ENCODE peak calls at places on chromosomes 1 and 21, in five cellular contexts. Y is cardiac fibroblast, M is breast epithelium, T is aorta, H is astrocyte. V is an unnamed sample.

GRCh38 chr21:44722701-44723100 is 11.3 kb upstream of the TSPEAR start:
- DNase-seq in Y (no peak), M (no peak), T (no peak), H (no peak), V (no peak)

GRCh38 chr1:50423670-50424000 is 392 bp upstream of the DMRTA2 start:
- DNase-seq in Y (no peak), M (no peak), T (no peak), H (no peak), V (no peak)

GRCh38 chr21:14076143-14076806 is 134.5 kb downstream of the LIPI start:
- DNase-seq in Y (no peak), M (no peak), T (no peak), H (no peak), V (no peak)

GRCh38 chr1:59597420-59598199 is 217.1 kb upstream of the HOOK1 start:
- DNase-seq in Y (no peak), M (no peak), T (no peak), H (no peak), V (no peak)

GRCh38 chr1:23650344-23650990 is 41.1 kb upstream of the RPL11 start:
- DNase-seq in Y (no peak), M (no peak), T (peak; percentile 64), H (no peak), V (no peak)

GRCh38 chr1:221228594-221228993 is 349.4 kb downstream of the HLX start:
- DNase-seq in Y (no peak), M (no peak), T (no peak), H (no peak), V (no peak)

GRCh38 chr1:112675728-112676381 is 1.4 kb downstream of the MOV10 start:
- DNase-seq in Y (no peak), M (no peak), T (no peak), H (no peak), V (no peak)

GRCh38 chr1:219427989-219428388 is 184.9 kb downstream of the ZC3H11B start:
- DNase-seq in Y (no peak), M (no peak), T (no peak), H (peak; percentile 47), V (peak; percentile 38)

GRCh38 chr1:226061793-226062557 is 541 bp upstream of the H3-3A start:
- DNase-seq in Y (peak; percentile 68), M (peak; percentile 76), T (peak; percentile 88), H (peak; percentile 56), V (no peak)

GRCh38 chr1:226097866-226098625 is 35.5 kb downstream of the H3-3A start:
- DNase-seq in Y (peak; percentile 98), M (no peak), T (no peak), H (peak; percentile 83), V (no peak)

GRCh38 chr1:40059292-40059959 is 18.9 kb downstream of the CAP1 start:
- DNase-seq in Y (peak; percentile 76), M (no peak), T (no peak), H (peak; percentile 72), V (no peak)

GRCh38 chr1:245256528-245256927 is 101.7 kb downstream of the KIF26B start:
- DNase-seq in Y (no peak), M (no peak), T (no peak), H (no peak), V (no peak)

GRCh38 chr1:75482951-75483350 is 128.0 kb downstream of the SLC44A5 start:
- DNase-seq in Y (no peak), M (no peak), T (no peak), H (no peak), V (no peak)

GRCh38 chr1:219812491-219813221 is 115.7 kb downstream of the SLC30A10 start:
- DNase-seq in Y (peak; percentile 74), M (no peak), T (no peak), H (peak; percentile 68), V (no peak)

GRCh38 chr1:183235503-183235902 is 49.4 kb downstream of the LAMC2 start:
- DNase-seq in Y (peak; percentile 70), M (no peak), T (no peak), H (no peak), V (no peak)
- H3K4me3 ChIP-seq in Y (peak overlapping the region; percentile 43), M (peak overlapping the region; percentile 55), T (no peak overlapping the region), H (peak overlapping the region; percentile 61), V (peak overlapping the region; percentile 40)

GRCh38 chr1:32755098-32755809 is 52.7 kb upstream of the SYNC start:
- DNase-seq in Y (no peak), M (no peak), T (no peak), H (peak; percentile 44), V (no peak)
- H3K4me3 ChIP-seq in Y (no peak overlapping the region), M (peak overlapping the region; percentile 83), T (no peak overlapping the region), H (no peak overlapping the region), V (no peak overlapping the region)

DNA sequence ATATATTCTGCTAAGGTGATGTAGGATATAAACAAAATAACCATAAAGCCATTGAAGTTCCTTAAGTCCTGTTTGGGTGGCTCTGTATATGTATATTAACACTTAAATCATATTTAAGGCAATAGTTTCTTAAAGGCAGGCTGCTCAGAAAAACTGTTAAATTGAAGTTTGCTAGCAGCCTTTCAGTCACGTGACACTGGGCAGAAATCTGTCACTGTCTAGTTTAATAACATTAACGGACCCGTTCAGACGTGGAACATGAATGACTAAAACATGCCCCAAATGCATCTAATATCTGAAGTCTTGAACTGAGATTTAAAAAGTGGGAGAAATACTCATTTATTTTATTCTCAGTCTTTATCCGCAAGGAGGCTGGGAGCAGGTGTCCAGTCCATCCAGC is 3.3 kb upstream of the SPATA1 start:
- DNase-seq in Y (no peak), M (no peak), T (no peak), H (no peak), V (no peak)
- H3K4me3 ChIP-seq in Y (no peak overlapping the region), M (no peak overlapping the region), T (no peak overlapping the region), H (no peak overlapping the region), V (no peak overlapping the region)

DNA sequence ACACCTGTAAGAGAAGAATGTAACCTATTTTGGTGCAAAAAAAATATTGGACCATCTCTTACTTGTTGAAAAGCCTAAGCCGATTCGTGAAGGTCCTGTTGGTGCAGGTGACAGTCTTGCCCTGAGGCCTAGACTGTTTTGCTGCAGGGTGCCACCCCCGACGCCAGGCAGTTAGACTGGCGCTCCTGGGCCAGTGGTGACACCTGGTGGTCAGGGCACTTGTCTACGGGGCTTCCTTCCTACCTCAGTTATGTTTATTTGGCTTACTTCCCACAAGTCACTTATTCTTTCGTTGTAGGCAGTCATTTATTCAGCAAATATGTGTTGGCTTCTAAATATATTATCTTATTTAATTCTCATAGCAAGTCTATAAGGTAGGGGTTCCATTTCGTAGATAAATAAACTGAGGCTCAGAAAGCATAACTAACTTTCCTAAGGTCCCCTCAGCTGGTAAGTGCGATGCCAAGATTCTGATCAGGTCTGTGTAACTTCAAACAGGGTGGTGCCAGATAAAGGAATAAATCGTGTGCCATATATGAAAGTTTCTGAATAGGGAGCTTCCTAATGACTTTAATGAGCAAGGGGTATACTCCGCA is 1.9 kb downstream of the EEIG2 start:
- DNase-seq in Y (peak; percentile 21), M (no peak), T (peak; percentile 79), H (no peak), V (no peak)
- H3K4me3 ChIP-seq in Y (no peak overlapping the region), M (peak overlapping the region; percentile 76), T (no peak overlapping the region), H (no peak overlapping the region), V (no peak overlapping the region)

DNA sequence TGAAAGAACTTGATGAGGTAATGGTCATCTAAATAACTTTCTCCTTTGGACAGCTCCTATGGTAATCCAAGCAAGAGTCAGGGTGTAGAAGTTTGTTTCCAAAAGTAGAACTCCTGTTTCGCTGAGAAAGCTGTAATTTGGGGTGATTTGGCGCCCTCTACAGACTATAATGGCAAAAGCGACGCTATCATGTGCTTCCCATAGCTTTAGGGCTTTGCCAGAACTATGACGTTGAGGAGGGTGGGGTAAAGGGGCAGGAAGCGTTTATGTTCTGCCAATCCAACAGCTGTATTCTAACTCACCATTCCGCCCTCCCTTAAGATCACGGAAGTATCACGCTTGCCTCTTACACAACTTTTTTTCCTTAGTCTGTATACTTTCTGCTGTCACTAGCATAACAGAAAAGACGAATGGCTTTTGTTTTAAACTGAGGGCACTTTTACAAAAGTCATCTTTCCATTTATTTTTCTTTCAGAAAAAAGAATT is at the start of gene FMO4:
- DNase-seq in Y (peak; percentile 100), M (peak; percentile 79), T (peak; percentile 92), H (peak; percentile 99), V (peak; percentile 98)
- H3K4me3 ChIP-seq in Y (peak within 1 kb of the TSS; percentile 34), M (peak within 1 kb of the TSS; percentile 59), T (peak within 1 kb of the TSS; percentile 70), H (peak within 1 kb of the TSS; percentile 25), V (no peak within 1 kb of the TSS)